ENCODE peak calls at places on chromosomes 16 and 17, in five cellular contexts. R is GM23248, Z is HCT116, X is SK-N-SH, I is PC-9. O is an unnamed sample.

GRCh38 chr16:9778879-9779278 is 403.3 kb downstream of the GRIN2A start:
- DNase-seq in R (no peak), X (no peak), Z (no peak), I (no peak), O (no peak)

GRCh38 chr17:18187226-18187625 is 3.6 kb downstream of the ALKBH5 start:
- DNase-seq in X (peak; percentile 61), R (peak; percentile 44), I (no peak), Z (no peak), O (no peak)

GRCh38 chr17:77999413-78000173 is 41.1 kb downstream of the TNRC6C start:
- DNase-seq in I (no peak), R (peak; percentile 42), X (no peak), Z (peak; percentile 33), O (no peak)

GRCh38 chr17:28901866-28902818 is 737 bp downstream of the DHRS13 start:
- DNase-seq in Z (no peak), R (peak; percentile 81), I (no peak), X (peak; percentile 83), O (peak; percentile 62)

GRCh38 chr17:80968602-80969029 is 23.0 kb upstream of the CHMP6 start:
- DNase-seq in R (peak; percentile 66), I (no peak), Z (no peak), X (peak; percentile 86), O (no peak)

GRCh38 chr16:57138281-57138935 is 46.0 kb downstream of the CPNE2 start:
- DNase-seq in X (peak; percentile 12), I (no peak), Z (no peak), R (no peak), O (no peak)

GRCh38 chr16:67847064-67847861 is at the start of gene CENPT:
- DNase-seq in I (peak; percentile 64), Z (no peak), X (peak; percentile 55), R (peak; percentile 87), O (peak; percentile 70)

GRCh38 chr17:18866866-18867813 is 9.2 kb downstream of the PRPSAP2 start:
- DNase-seq in X (no peak), Z (no peak), I (no peak), R (no peak), O (no peak)

GRCh38 chr16:86930663-86931062 is 352.3 kb downstream of the FOXL1 start:
- DNase-seq in Z (no peak), X (no peak), I (no peak), R (no peak), O (no peak)

GRCh38 chr17:68468785-68469184 is 11.5 kb upstream of the WIPI1 start:
- DNase-seq in I (no peak), R (no peak), X (no peak), Z (no peak), O (no peak)
- H3K9me2 ChIP-seq in I (no peaks in the 10 kb centered on the region), R (no peaks in the 10 kb centered on the region), X (no peaks in the 10 kb centered on the region), Z (no peaks in the 10 kb centered on the region), O (no peaks in the 10 kb centered on the region)

DNA sequence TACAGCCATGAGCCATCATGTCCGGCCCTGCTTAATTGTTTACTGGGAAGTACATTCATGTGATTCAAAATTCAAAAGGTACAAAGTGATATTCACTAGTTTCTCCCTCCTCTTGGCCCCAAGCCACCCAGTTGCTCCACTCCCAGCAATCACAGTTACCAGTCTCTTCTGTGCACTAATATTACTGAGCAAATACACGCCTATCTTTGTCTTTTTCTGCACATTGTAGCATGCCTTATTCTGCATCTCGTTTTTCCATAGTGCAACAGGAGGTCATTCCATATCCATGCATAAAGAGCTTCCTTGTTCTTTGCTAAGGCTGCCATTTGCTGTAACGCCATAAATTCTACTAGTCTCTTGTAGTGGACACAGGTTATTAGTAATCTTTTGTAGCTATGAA is 2.2 kb upstream of the ALOX15 start:
- DNase-seq in I (no peak), R (no peak), Z (no peak), X (no peak), O (no peak)
- H3K9me2 ChIP-seq in I (no peaks in the 10 kb centered on the region), R (no peaks in the 10 kb centered on the region), Z (no peaks in the 10 kb centered on the region), X (no peaks in the 10 kb centered on the region), O (no peaks in the 10 kb centered on the region)

DNA sequence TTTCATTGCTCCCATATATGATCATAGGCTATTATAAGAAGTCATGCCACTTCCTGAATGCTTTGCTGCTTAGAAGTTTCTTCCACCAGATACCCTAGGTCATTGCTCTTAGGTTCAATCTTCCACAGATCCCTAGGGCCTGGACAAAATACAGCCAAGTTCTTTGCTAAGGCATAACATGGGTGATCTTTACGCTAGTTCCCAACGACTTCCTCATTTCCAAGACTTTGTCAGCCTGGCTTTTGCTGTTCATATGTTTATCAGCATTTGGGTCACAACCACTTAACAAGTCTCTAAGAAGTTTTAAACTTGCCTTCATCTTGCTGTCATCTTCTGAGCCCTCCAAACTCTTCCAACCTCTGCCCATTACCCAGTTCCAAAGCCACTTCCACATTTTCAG is 20.1 kb upstream of the DLX3 start:
- DNase-seq in X (no peak), R (no peak), Z (no peak), I (no peak), O (no peak)
- H3K9me2 ChIP-seq in X (no peaks in the 10 kb centered on the region), R (no peaks in the 10 kb centered on the region), Z (no peaks in the 10 kb centered on the region), I (no peaks in the 10 kb centered on the region), O (no peaks in the 10 kb centered on the region)

GRCh38 chr17:82001657-82002056 is 21.0 kb downstream of the CENPX start:
- DNase-seq in I (no peak), Z (no peak), X (no peak), R (no peak), O (no peak)
- H3K9me2 ChIP-seq in I (no peaks in the 10 kb centered on the region), Z (no peaks in the 10 kb centered on the region), X (no peaks in the 10 kb centered on the region), R (no peaks in the 10 kb centered on the region), O (no peaks in the 10 kb centered on the region)

GRCh38 chr17:56392274-56392673 is 201.2 kb upstream of the NOG start:
- DNase-seq in Z (no peak), X (no peak), I (no peak), R (no peak), O (no peak)
- H3K9me2 ChIP-seq in Z (no peaks in the 10 kb centered on the region), X (no peaks in the 10 kb centered on the region), I (no peaks in the 10 kb centered on the region), R (no peaks in the 10 kb centered on the region), O (no peaks in the 10 kb centered on the region)

GRCh38 chr16:88700322-88700635 is 5.9 kb downstream of the RNF166 start:
- DNase-seq in X (no peak), Z (no peak), R (no peak), I (no peak), O (no peak)

GRCh38 chr16:88703486-88704309 is 2.5 kb downstream of the RNF166 start:
- DNase-seq in X (no peak), Z (no peak), R (no peak), I (no peak), O (no peak)

GRCh38 chr16:88702364-88703210 is 3.6 kb downstream of the RNF166 start:
- DNase-seq in R (no peak), Z (no peak), X (no peak), I (no peak), O (no peak)

GRCh38 chr16:88700636-88701482 is 5.3 kb downstream of the RNF166 start:
- DNase-seq in R (peak; percentile 73), Z (no peak), I (no peak), X (no peak), O (peak; percentile 81)

DNA sequence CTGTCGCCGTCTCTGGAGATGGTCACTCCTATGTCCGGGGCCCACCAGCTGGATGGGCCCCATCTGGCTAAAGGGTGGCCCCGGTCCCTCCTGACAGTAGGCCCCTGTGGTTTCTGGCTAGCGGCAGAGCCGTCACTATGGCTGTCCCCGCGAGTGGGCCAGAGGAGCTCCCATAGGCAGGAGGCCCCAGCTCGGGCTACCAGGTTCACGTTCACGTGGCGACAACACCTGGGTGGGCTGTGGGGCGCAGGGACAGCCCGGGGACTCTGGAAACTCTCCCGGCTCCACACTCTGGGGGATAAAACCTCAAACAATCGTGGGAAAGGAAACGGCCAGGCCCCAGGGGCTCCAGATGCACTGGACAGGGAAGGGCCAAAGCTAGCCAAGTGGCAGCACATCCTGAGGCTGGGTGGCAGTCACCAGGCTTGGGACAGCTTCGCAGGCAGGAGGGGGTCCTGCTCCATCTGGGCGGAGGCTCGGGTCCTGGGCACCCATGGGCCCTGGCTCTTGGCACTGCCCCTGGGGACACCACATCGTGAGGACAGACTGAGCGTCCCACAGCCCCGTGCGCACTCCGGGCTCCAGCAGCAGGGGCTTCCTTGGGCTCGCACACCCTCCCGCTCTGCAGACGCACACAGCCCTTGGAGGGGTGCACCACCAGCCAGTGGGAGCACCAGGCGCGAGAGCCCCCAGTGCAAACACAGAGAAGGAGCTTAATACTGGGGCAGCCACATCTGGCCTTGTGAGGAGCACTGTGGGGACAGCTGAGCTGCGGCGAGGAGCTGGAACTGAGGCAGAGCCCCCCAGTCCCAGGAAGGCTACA is 4.5 kb downstream of the RNF166 start:
- DNase-seq in Z (no peak), R (no peak), I (no peak), X (no peak), O (no peak)
- H3K9me2 ChIP-seq in Z (no peaks in the 10 kb centered on the region), R (no peaks in the 10 kb centered on the region), I (no peaks in the 10 kb centered on the region), X (no peaks in the 10 kb centered on the region), O (no peaks in the 10 kb centered on the region)

DNA sequence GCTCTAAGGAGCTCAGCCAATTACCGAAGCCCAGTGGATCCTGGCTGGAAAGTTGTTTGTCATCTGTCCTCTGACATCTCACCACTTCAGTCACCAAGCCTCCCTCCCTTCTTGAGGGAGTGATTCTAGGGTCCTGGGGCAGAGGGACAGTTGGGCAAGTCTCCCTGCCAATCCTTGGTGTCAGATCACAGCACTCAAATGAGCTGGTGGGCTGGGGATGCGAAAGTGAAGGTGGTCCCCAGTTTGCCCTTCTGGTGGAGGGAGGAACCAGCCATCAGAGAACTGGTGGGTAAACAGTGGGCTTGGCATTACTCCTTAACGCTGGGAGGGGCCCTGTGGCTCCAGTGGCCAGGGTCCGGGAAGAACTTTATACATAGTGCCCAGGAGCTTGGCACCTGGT is 4.4 kb upstream of the CALB2 start:
- DNase-seq in I (no peak), R (no peak), X (no peak), Z (no peak), O (no peak)
- H3K9me2 ChIP-seq in I (no peaks in the 10 kb centered on the region), R (no peaks in the 10 kb centered on the region), X (no peaks in the 10 kb centered on the region), Z (no peaks in the 10 kb centered on the region), O (no peaks in the 10 kb centered on the region)